ENCODE peak calls at places on chromosomes 4 and X, in seven cellular contexts. P is caudate nucleus, W is T-helper 1 cell, Z is cardiac fibroblast, K is endothelial cell of umbilical vein, Y is T-cell, R is ureter. E is an unnamed sample.

GRCh38 chrX:23317799-23318724 is 16.6 kb upstream of the PTCHD1 start:
- DNase-seq in P (no peak), W (peak), Z (peak), K (peak), Y (no peak), R (no peak), E (no peak)

GRCh38 chr4:154738426-154738825 is 5.4 kb upstream of the LRAT start:
- DNase-seq in P (no peak), W (no peak), Z (peak), K (no peak), Y (no peak), R (no peak), E (no peak)

GRCh38 chrX:26908218-26908617 is 554.9 kb downstream of the PPP4R3C start:
- DNase-seq in P (no peak), W (no peak), Z (no peak), K (no peak), Y (no peak), R (no peak), E (no peak)

GRCh38 chr4:83212041-83212851 is 72.4 kb downstream of the COQ2 start:
- DNase-seq in P (no peak), W (peak), Z (no peak), K (no peak), Y (peak), R (no peak), E (no peak)

GRCh38 chrX:140723251-140723650 is 13.7 kb downstream of the LINC00632 start:
- DNase-seq in P (no peak), W (no peak), Z (peak), K (no peak), Y (no peak), R (no peak), E (no peak)

GRCh38 chr4:152352645-152353116 is 183.2 kb downstream of the FBXW7 start:
- DNase-seq in P (peak), W (no peak), Z (peak), K (peak), Y (peak), R (peak), E (peak)

GRCh38 chr4:134422776-134423175 is 221.2 kb upstream of the PABPC4L start:
- DNase-seq in P (no peak), W (no peak), Z (no peak), K (no peak), Y (no peak), R (no peak), E (no peak)

GRCh38 chrX:66328950-66329596 is 165.0 kb downstream of the HEPH start:
- DNase-seq in P (no peak), W (no peak), Z (no peak), K (no peak), Y (no peak), R (no peak), E (no peak)

GRCh38 chrX:44245730-44246129 is 97.7 kb downstream of the EFHC2 start:
- DNase-seq in P (no peak), W (peak), Z (no peak), K (no peak), Y (peak), R (no peak), E (no peak)

GRCh38 chrX:13051529-13052172 is 7.2 kb upstream of the FAM9C start:
- DNase-seq in P (no peak), W (peak), Z (peak), K (peak), Y (peak), R (no peak), E (no peak)

GRCh38 chr4:86357608-86358007 is 2.2 kb downstream of the MAPK10 start:
- DNase-seq in P (no peak), W (no peak), Z (no peak), K (no peak), Y (no peak), R (no peak), E (no peak)

GRCh38 chr4:40685300-40685699 is 55.6 kb upstream of the RBM47 start:
- DNase-seq in P (no peak), W (no peak), Z (peak), K (no peak), Y (no peak), R (no peak), E (no peak)

E was measured in substantia nigra.